ENCODE peak calls at places on chromosome 2, in four cellular contexts. Y is H1, A is IMR-90, W is K562. S is an unnamed sample.

GRCh38 chr2:238061310-238062202 is 755 bp downstream of the SCLY start:
- DNase-seq in Y (peak), A (peak), W (peak), S (no peak)

GRCh38 chr2:44120428-44120827 is 48.2 kb upstream of the PPM1B start:
- DNase-seq in Y (no peak), A (peak), W (no peak), S (no peak)

GRCh38 chr2:108626993-108627392 is 92.3 kb upstream of the RANBP2 start:
- DNase-seq in Y (no peak), A (peak), W (no peak), S (no peak)

GRCh38 chr2:68489282-68489681 is 21.9 kb downstream of the APLF start:
- DNase-seq in Y (no peak), A (no peak), W (no peak), S (no peak)

GRCh38 chr2:226130192-226130591 is 669.4 kb downstream of the IRS1 start:
- DNase-seq in Y (no peak), A (peak), W (no peak), S (no peak)

GRCh38 chr2:221596192-221596591 is 24.1 kb upstream of the EPHA4 start:
- DNase-seq in Y (no peak), A (peak), W (no peak), S (no peak)

GRCh38 chr2:176079851-176080539 is 3.8 kb downstream of the EVX2 start:
- DNase-seq in Y (peak), A (peak), W (peak), S (no peak)

GRCh38 chr2:128302011-128302743 is 16.5 kb downstream of the HS6ST1 start:
- DNase-seq in Y (no peak), A (no peak), W (no peak), S (no peak)

GRCh38 chr2:219965287-219965870 is 337.9 kb downstream of the SLC4A3 start:
- DNase-seq in Y (peak), A (no peak), W (no peak), S (no peak)

GRCh38 chr2:191574232-191574631 is 103.7 kb upstream of the NABP1 start:
- DNase-seq in Y (no peak), A (no peak), W (no peak), S (no peak)

GRCh38 chr2:187593697-187594096 is 39.5 kb upstream of the TFPI start:
- DNase-seq in Y (no peak), A (peak), W (no peak), S (no peak)

GRCh38 chr2:15163316-15163715 is 397.8 kb downstream of the NBAS start:
- DNase-seq in Y (no peak), A (peak), W (no peak), S (no peak)

GRCh38 chr2:229164545-229165249 is 106.4 kb downstream of the PID1 start:
- DNase-seq in Y (no peak), A (peak), W (no peak), S (no peak)

GRCh38 chr2:241770185-241770935 is 6.3 kb upstream of the GAL3ST2 start:
- DNase-seq in Y (peak), A (no peak), W (no peak), S (no peak)

GRCh38 chr2:216683846-216684245 is 11.5 kb downstream of the IGFBP5 start:
- DNase-seq in Y (no peak), A (peak), W (no peak), S (no peak)

GRCh38 chr2:11743846-11744553 is 2.4 kb upstream of the LPIN1 start:
- DNase-seq in Y (peak), A (peak), W (peak), S (peak)

GRCh38 chr2:60560734-60561649 is 7.5 kb upstream of the BCL11A start:
- DNase-seq in Y (no peak), A (no peak), W (peak), S (no peak)

GRCh38 chr2:8563814-8564474 is 117.9 kb upstream of the ID2 start:
- DNase-seq in Y (no peak), A (no peak), W (no peak), S (no peak)

GRCh38 chr2:137886432-137886831 is 77.8 kb upstream of the HNMT start:
- DNase-seq in Y (no peak), A (no peak), W (peak), S (no peak)

GRCh38 chr2:133530645-133531044 is 37.6 kb downstream of the NCKAP5 start:
- DNase-seq in Y (no peak), A (no peak), W (no peak), S (no peak)

GRCh38 chr2:141824790-141825189 is 306.0 kb downstream of the LRP1B start:
- DNase-seq in Y (no peak), A (no peak), W (no peak), S (no peak)

DNA sequence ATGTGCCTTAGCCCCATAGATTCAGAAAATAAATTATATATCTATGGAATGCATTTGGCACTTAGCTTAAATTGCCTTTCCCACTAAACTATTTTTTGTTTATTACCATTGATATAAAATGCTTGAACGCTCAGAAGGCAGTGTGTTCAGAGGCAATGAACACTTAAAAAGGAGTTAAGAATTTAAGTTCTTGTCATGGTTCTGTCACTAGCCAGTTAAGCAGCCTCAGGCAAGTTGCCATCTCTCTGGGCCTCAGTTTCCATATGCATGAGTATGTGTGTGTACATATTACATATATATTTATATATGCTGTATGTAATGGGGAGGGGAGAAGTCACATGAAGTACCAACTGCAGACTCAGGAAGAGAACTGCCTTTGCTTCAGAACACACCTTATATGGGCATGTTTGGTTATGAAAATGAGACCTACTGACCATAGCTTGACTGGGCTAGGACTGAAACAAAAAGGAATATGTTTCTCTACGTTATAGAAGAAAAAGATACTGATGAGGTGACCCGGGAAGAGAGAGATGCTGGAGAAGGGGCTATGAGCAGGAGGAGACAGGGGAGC is 97.5 kb downstream of the CDC42EP3 start:
- DNase-seq in Y (no peak), A (peak), W (no peak), S (peak)
- H2AFZ ChIP-seq in Y (no peak), A (no peak), W (no peak), S (peak)

DNA sequence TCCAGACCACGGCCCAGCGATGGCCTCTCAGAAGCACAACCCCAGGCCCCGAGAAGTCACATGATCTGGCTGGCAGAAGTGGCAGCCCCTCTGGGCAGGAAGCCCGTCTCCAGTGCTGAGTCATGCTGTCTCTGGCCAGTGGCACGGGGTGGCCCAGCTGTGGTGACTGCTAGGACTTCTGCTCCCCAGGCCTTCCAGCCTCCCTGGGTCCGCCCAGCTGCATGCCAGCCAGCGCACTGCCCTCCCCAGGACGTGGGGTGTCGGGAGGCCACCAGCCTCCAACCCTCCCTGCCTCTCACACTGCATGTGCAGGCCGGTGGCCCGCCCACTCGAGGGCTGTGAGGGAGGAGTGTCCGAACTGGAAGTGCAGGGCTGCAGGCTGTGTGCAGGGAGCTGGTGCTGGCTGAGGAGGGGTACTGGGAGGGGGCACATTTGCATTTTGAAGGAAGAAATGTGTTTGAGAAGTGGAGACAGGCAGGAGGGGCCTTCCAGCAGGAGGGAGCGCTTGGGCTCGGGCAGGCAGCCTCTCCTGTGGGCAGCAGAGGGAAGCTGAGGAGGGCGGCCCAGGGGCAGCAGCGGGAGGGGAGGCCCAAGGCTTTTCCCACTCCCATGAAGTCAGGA is 17.0 kb upstream of the HPCAL1 start:
- DNase-seq in Y (peak), A (peak), W (no peak), S (no peak)
- TF ChIP-seq CHD1 in Y (no peak), A (no peak), W (no peak), S (no peak)

GRCh38 chr2:177187631-177188312 is 24.8 kb upstream of the HNRNPA3 start:
- DNase-seq in Y (no peak), A (peak), W (peak), S (no peak)
- H2AFZ ChIP-seq in Y (peak), A (peak), W (peak), S (peak)

DNA sequence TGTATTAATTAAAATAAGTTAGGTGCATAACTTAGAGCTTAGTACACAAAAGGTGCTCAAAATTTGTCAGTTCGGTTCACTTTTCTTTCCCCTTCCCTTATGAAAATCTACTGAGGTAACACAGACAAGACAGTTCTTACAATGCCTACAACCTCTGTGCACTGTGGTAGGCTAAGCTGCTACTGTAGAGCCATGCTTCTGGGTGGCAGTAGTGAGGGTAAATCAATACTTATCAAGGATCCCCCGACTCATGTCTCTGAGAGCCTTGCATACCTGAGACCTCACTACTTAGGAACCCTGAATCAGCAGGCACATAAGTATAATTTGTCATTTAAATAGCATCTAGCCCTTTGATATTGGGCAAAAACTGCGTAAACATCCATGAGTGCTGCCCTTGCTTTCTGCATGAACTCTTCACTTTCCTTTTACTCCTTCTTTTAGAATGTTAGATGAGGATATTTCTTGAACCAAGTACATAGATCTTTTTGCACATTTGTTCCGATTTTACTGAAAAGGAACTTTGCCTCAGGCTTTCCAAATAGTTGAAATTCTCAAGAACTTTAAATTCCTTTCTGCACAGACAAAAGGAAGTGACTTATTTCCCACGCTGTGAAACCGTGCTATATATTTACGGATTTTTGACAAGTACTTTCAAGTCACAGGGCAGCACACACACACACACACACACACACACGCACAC is 234.4 kb downstream of the TRIB2 start:
- DNase-seq in Y (no peak), A (peak), W (no peak), S (no peak)
- TF ChIP-seq CHD1 in Y (no peak), A (no peak), W (no peak), S (no peak)

DNA sequence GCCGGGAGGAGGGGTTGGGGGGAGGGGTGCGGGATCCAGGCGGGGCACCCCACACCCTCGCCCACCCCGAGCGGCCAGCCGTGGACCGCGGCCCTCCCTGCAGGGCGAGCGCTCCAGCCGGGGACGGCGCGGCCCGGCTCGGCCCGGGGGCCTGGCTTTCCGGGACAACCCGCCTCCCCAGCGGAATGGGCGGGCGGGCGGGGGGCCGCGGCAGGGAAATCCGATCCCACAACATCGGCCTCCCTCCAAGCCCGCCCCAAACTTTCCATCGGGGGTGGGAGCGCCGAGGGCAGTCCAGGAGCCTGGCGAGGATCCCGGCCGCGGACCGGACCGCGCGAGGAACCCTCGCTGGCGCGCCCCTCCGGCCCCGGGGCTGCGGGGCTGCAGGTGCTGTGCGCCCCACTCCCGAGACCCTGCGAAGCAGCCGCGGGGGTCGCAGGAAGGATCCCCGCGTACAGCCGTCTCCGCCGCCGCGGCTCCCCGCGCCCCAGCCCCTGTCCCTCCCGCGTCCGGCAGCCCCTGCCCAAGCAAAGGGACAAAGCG is 528 bp downstream of the SEMA4C start:
- DNase-seq in Y (peak), A (peak), W (peak), S (no peak)
- H2AFZ ChIP-seq in Y (no peak), A (peak), W (peak), S (peak)

GRCh38 chr2:27685577-27685976 is 21.9 kb downstream of the SLC4A1AP start:
- DNase-seq in Y (no peak), A (no peak), W (no peak), S (no peak)
- TF ChIP-seq CHD1 in Y (no peak), A (no peak), W (no peak), S (no peak)

GRCh38 chr2:232489516-232490220 is 2.0 kb upstream of the ECEL1 start:
- DNase-seq in Y (no peak), A (no peak), W (no peak), S (no peak)
- H2AFZ ChIP-seq in Y (no peak), A (no peak), W (no peak), S (no peak)

GRCh38 chr2:162182395-162182794 is 30.3 kb upstream of the GCG start:
- DNase-seq in Y (no peak), A (no peak), W (no peak), S (no peak)

GRCh38 chr2:162184362-162184761 is 32.3 kb upstream of the GCG start:
- DNase-seq in Y (no peak), A (no peak), W (no peak), S (no peak)

GRCh38 chr2:162185833-162186232 is 33.8 kb upstream of the GCG start:
- DNase-seq in Y (no peak), A (no peak), W (no peak), S (no peak)

DNA sequence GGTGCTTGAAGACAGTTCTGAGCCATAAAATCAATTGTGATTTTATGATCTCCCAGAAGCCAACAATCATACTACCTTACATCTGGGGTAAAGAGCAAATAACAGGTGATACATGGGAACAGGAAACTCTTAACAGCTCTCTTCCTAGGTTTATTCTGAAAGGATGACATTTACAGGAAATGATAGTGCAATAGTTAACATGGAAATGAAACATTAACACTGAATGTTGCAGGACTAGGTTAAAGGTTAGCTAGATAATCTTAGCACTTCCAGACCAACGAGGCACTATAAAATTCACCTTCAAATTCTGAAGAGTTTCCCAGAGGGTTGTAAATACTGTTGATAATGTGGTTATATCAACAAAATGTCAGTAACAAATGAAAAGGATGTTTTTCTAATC is 32.7 kb upstream of the GCG start:
- DNase-seq in Y (no peak), A (no peak), W (no peak), S (no peak)
- TF ChIP-seq CHD1 in Y (no peak), A (no peak), W (no peak), S (no peak)

S was measured in GM12878.